ENCODE peak calls at places on chromosome 18, in seven cellular contexts. R is left lung; P is endothelial cell of umbilical vein; S is CD8-positive, alpha-beta memory T cell; Y is psoas muscle; D is uterus; T is PC-9. Q is an unnamed sample.

GRCh38 chr18:76892832-76893231 is 70.5 kb downstream of the ZNF236 start:
- DNase-seq in Y (no peak), T (no peak), R (no peak), S (no peak), P (no peak), D (no peak), Q (no peak)

GRCh38 chr18:9952633-9953416 is 39.0 kb downstream of the VAPA start:
- DNase-seq in R (no peak), P (no peak), D (no peak), Y (no peak), T (no peak), S (no peak), Q (no peak)

GRCh38 chr18:29004921-29005320 is 828.0 kb upstream of the CDH2 start:
- DNase-seq in P (peak), Y (no peak), R (no peak), T (no peak), D (no peak), S (no peak), Q (no peak)

GRCh38 chr18:54357660-54358494 is at the start of the genes C18orf54 and STARD6:
- DNase-seq in D (peak), S (peak), P (peak), Y (peak), T (peak), R (peak), Q (peak)

GRCh38 chr18:49788327-49788908 is 24.9 kb downstream of the ACAA2 start:
- DNase-seq in S (no peak), Y (no peak), T (no peak), R (no peak), D (no peak), P (peak), Q (no peak)

GRCh38 chr18:68482815-68483214 is 232.1 kb downstream of the TMX3 start:
- DNase-seq in S (no peak), D (no peak), T (no peak), P (no peak), R (no peak), Y (no peak), Q (no peak)

GRCh38 chr18:5975111-5975622 is 79.8 kb upstream of the TMEM200C start:
- DNase-seq in T (no peak), Y (no peak), S (no peak), R (no peak), P (no peak), D (no peak), Q (no peak)

GRCh38 chr18:4549164-4549920 is 94.2 kb upstream of the DLGAP1 start:
- DNase-seq in S (no peak), T (no peak), P (no peak), Y (no peak), D (no peak), R (no peak), Q (no peak)

GRCh38 chr18:2871111-2871720 is 24.4 kb downstream of the EMILIN2 start:
- DNase-seq in D (peak), T (no peak), S (no peak), P (no peak), Y (no peak), R (no peak), Q (no peak)

GRCh38 chr18:34158881-34159690 is 65.6 kb downstream of the NOL4 start:
- DNase-seq in R (peak), S (no peak), P (peak), D (peak), T (no peak), Y (peak), Q (no peak)

GRCh38 chr18:37299471-37300304 is 265.9 kb downstream of the CELF4 start:
- DNase-seq in Y (peak), P (peak), D (peak), T (peak), R (no peak), S (no peak), Q (peak)

GRCh38 chr18:3511980-3512379 is 62.0 kb downstream of the TGIF1 start:
- DNase-seq in D (no peak), S (peak), T (peak), P (peak), Y (no peak), R (no peak), Q (peak)

GRCh38 chr18:13381907-13382682 is 163.5 kb downstream of the LDLRAD4 start:
- DNase-seq in Y (peak), R (peak), T (peak), P (peak), S (no peak), D (peak), Q (no peak)

GRCh38 chr18:45664824-45665763 is 49.8 kb downstream of the SLC14A2 start:
- DNase-seq in Y (no peak), D (peak), T (peak), S (peak), P (peak), R (no peak), Q (peak)

GRCh38 chr18:3481696-3482210 is 31.8 kb downstream of the TGIF1 start:
- DNase-seq in T (no peak), D (no peak), R (no peak), P (peak), Y (no peak), S (no peak), Q (peak)

GRCh38 chr18:36354989-36355388 is 57.5 kb downstream of the FHOD3 start:
- DNase-seq in D (no peak), P (no peak), S (no peak), R (no peak), T (no peak), Y (no peak), Q (no peak)

DNA sequence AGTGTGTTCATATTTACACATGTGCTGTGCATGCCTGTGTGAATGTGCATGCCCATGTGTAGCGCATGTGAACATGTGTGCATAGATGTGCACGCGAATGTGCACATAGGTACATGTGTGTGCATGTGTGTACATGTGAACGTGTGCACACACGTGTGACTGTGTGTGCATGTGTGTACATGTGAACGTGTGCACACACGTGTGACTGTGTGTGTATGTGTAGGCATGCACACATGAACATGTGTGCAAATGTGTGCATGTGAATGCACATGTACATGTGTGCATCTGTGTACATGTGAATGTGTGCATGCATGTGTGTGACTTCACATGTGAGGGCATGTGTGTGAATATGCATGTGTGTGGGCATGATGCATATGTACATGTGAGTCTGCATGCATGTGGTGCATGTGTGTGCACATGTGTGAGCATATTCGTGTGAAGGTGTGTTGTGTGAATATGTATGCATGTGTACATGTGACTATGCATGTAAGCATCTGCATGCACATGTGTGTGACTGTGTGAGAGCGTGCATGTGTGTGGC is 122.4 kb downstream of the PTGR3 start:
- DNase-seq in R (no peak), P (no peak), D (no peak), Y (no peak), S (no peak), T (no peak), Q (no peak)
- H3K4me3 ChIP-seq in R (no peak), P (no peak), D (no peak), Y (no peak), S (no peak), T (no peak), Q (no peak)

GRCh38 chr18:47247036-47247832 is 4.2 kb downstream of the SKOR2 start:
- DNase-seq in Y (no peak), T (no peak), P (no peak), R (no peak), D (no peak), S (no peak), Q (no peak)
- H3K4me3 ChIP-seq in Y (peak), T (no peak), P (no peak), R (no peak), D (no peak), S (no peak), Q (no peak)

GRCh38 chr18:23689031-23689615 is at the start of gene LAMA3:
- DNase-seq in P (peak), S (peak), Y (peak), D (peak), R (peak), T (peak), Q (peak)
- H3K4me3 ChIP-seq in P (peak), S (peak), Y (peak), D (peak), R (peak), T (peak), Q (peak)

GRCh38 chr18:58578835-58579560 is 49.9 kb downstream of the ALPK2 start:
- DNase-seq in R (no peak), D (no peak), T (no peak), S (no peak), Y (peak), P (no peak), Q (no peak)
- H3K4me3 ChIP-seq in R (no peak), D (no peak), T (no peak), S (no peak), Y (peak), P (no peak), Q (no peak)

DNA sequence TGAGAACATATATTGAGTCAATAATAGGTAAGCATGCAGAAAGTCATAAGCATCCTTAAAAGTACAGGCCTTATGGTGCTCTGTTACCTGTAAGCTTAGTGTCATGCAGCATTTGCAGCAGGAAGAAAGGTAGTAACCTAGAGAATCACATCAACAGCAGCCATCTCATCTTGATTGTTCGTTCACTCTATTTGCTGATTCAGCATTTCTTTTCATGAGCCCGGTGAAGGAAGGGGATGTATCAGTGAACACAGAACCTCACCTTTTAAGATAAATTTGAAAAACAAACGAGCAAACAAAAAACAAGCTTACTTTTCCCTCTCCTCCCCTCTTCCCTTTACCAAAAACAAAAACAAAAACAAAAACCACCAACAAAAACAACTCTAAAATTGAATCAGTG is 89.9 kb downstream of the MIB1 start:
- DNase-seq in Y (no peak), T (no peak), D (no peak), P (no peak), R (no peak), S (no peak), Q (no peak)
- H3K4me3 ChIP-seq in Y (peak), T (no peak), D (peak), P (no peak), R (no peak), S (no peak), Q (no peak)

Q was measured in HL-60.